ENCODE peak calls at places on chromosomes 16 and 17, in five cellular contexts. One of them, this sample, is unnamed.

GRCh38 chr16:49700222-49700927 is 155.5 kb downstream of the ZNF423 start:
- DNase-seq in neural progenitor cell: peak
- DNase-seq in A549: no peak
- DNase-seq in IMR-90: no peak
- DNase-seq in OCI-LY7: no peak
- DNase-seq in this sample: no peak

GRCh38 chr16:68889508-68890150 is 46.3 kb downstream of the TANGO6 start:
- DNase-seq in OCI-LY7: no peak
- DNase-seq in A549: no peak
- DNase-seq in IMR-90: no peak
- DNase-seq in neural progenitor cell: no peak
- DNase-seq in this sample: no peak

GRCh38 chr17:44607836-44608690 is 48.2 kb upstream of the MEIOC start:
- DNase-seq in IMR-90: peak
- DNase-seq in A549: no peak
- DNase-seq in OCI-LY7: no peak
- DNase-seq in neural progenitor cell: peak
- DNase-seq in this sample: no peak

GRCh38 chr17:41308918-41309359 is at the start of gene KRTAP16-1:
- DNase-seq in OCI-LY7: no peak
- DNase-seq in IMR-90: no peak
- DNase-seq in neural progenitor cell: no peak
- DNase-seq in A549: no peak
- DNase-seq in this sample: no peak

GRCh38 chr16:10684541-10685151 is 10.1 kb downstream of the TEKT5 start:
- DNase-seq in IMR-90: no peak
- DNase-seq in neural progenitor cell: no peak
- DNase-seq in OCI-LY7: no peak
- DNase-seq in A549: no peak
- DNase-seq in this sample: no peak

GRCh38 chr16:48559462-48560211 is 50.3 kb downstream of the N4BP1 start:
- DNase-seq in IMR-90: peak
- DNase-seq in A549: no peak
- DNase-seq in OCI-LY7: no peak
- DNase-seq in neural progenitor cell: no peak
- DNase-seq in this sample: no peak

GRCh38 chr17:2723997-2724782 is 12.6 kb upstream of the CLUH start:
- DNase-seq in A549: no peak
- DNase-seq in OCI-LY7: no peak
- DNase-seq in neural progenitor cell: peak
- DNase-seq in IMR-90: no peak
- DNase-seq in this sample: peak

GRCh38 chr17:28404007-28404406 is 2.0 kb downstream of the SLC46A1 start:
- DNase-seq in OCI-LY7: no peak
- DNase-seq in neural progenitor cell: no peak
- DNase-seq in IMR-90: no peak
- DNase-seq in A549: no peak
- DNase-seq in this sample: no peak

GRCh38 chr17:81549826-81550225 is 2.3 kb downstream of the FAAP100 start:
- DNase-seq in IMR-90: no peak
- DNase-seq in OCI-LY7: no peak
- DNase-seq in neural progenitor cell: no peak
- DNase-seq in A549: no peak
- DNase-seq in this sample: no peak

GRCh38 chr16:53150769-53151168 is 96.0 kb downstream of the CHD9 start:
- DNase-seq in neural progenitor cell: no peak
- DNase-seq in OCI-LY7: no peak
- DNase-seq in IMR-90: no peak
- DNase-seq in A549: no peak
- DNase-seq in this sample: no peak

GRCh38 chr16:1950047-1950446 is 4.4 kb downstream of the RPL3L start:
- DNase-seq in neural progenitor cell: no peak
- DNase-seq in IMR-90: no peak
- DNase-seq in OCI-LY7: no peak
- DNase-seq in A549: no peak
- DNase-seq in this sample: no peak

GRCh38 chr17:44581868-44582267 is 24.6 kb downstream of the FZD2 start:
- DNase-seq in OCI-LY7: peak
- DNase-seq in neural progenitor cell: peak
- DNase-seq in A549: peak
- DNase-seq in IMR-90: no peak
- DNase-seq in this sample: no peak

GRCh38 chr17:56593073-56593740 is at the start of gene NOG:
- DNase-seq in A549: peak
- DNase-seq in OCI-LY7: no peak
- DNase-seq in neural progenitor cell: peak
- DNase-seq in IMR-90: peak
- DNase-seq in this sample: peak

GRCh38 chr16:16014329-16015224 is 65.2 kb downstream of the ABCC1 start:
- DNase-seq in A549: peak
- DNase-seq in IMR-90: peak
- DNase-seq in OCI-LY7: no peak
- DNase-seq in neural progenitor cell: no peak
- DNase-seq in this sample: peak

DNA sequence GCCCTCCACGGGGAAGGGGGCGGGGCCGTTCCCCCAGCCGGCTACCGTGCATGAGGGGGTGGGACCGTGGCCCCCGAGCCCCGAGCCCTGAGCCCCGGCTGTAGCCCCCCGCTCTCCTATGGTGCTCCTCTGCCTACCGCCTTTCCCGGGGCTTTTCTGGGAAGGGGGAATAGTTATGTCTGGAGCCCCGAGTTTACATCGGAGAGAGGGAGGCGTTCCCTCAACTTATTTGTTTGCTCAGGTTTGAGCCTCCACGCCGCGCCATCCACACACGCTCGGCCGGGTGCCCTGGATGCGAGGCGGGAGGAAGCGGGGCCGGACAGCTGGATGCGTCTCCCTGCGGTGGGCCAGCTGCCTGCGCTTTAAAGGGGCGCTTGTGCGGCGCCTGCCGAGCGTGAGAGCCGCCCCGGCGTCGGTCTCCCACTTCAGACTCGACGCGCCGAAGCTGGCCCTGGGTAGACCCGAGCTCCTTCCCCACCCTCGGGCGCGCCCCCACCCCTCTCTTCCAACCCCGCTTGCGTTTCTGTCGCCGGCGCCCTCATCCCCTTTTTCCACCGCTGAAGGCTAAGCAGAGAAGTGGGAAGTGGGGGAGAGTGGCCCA is 425 bp upstream of the CHAD start:
- DNase-seq in neural progenitor cell: peak
- DNase-seq in IMR-90: no peak
- DNase-seq in A549: no peak
- DNase-seq in OCI-LY7: no peak
- DNase-seq in this sample: no peak
- H3K4me2 ChIP-seq in neural progenitor cell: peak
- H3K4me2 ChIP-seq in IMR-90: peak
- H3K4me2 ChIP-seq in A549: no peak
- H3K4me2 ChIP-seq in OCI-LY7: no peak
- H3K4me2 ChIP-seq in this sample: no peak

DNA sequence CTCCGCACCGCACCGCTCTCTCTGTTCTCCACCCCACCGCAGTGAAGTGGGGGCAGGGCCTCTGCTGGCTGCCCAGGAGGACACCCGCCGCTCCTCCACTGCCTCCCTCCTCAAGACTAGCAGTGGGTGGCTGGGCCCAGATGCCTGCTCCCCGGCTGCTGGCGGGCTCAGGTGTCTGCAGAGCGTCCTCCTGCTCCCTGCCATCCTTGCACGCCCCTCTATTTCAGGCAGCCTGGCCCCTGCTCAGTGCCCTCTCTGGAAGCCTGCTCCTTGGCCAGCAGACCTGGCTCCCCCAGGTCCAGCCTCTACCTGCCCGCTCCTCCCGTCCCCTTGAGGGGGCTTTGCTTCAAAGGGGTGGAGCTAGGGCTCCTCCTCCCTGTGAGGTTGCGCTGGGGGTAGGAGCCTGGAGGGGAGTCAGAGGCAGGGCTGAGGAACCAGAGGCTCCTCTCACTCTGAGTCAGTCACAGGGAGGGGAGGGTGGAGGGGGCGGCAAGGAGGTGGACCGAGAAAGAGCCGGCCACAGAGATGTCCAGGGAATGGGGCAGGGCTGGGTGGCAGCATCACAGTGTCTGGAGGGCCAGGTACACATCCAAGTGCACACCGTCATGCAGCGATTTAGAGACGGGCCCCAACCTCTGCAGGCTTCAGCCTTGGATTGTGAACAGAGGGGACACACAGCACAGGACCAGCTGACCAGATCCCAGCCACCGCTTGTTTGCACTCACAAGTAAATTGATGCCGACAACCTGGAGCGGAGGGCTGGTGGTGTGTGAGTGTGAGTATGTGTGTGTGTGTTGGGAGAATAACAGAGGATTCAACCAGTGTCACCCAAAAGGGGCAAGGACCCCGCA is 9.8 kb upstream of the TMEM92 start:
- DNase-seq in neural progenitor cell: peak
- DNase-seq in A549: no peak
- DNase-seq in IMR-90: peak
- DNase-seq in OCI-LY7: no peak
- DNase-seq in this sample: no peak
- H3K4me3 ChIP-seq in neural progenitor cell: peak
- H3K4me3 ChIP-seq in A549: no peak
- H3K4me3 ChIP-seq in IMR-90: no peak
- H3K4me3 ChIP-seq in OCI-LY7: no peak
- H3K4me3 ChIP-seq in this sample: no peak

GRCh38 chr16:62041401-62041800 is 5.2 kb upstream of the CDH8 start:
- DNase-seq in OCI-LY7: peak
- DNase-seq in neural progenitor cell: peak
- DNase-seq in A549: peak
- DNase-seq in IMR-90: no peak
- DNase-seq in this sample: no peak
- TF ChIP-seq CTCF in OCI-LY7: peak
- TF ChIP-seq CTCF in neural progenitor cell: peak
- TF ChIP-seq CTCF in A549: peak
- TF ChIP-seq CTCF in IMR-90: no peak
- TF ChIP-seq CTCF in this sample: peak

GRCh38 chr16:85227924-85228462 is 115.7 kb upstream of the CIBAR2 start:
- DNase-seq in OCI-LY7: no peak
- DNase-seq in A549: no peak
- DNase-seq in IMR-90: peak
- DNase-seq in neural progenitor cell: peak
- DNase-seq in this sample: no peak
- H3K4me2 ChIP-seq in OCI-LY7: peak
- H3K4me2 ChIP-seq in A549: no peak
- H3K4me2 ChIP-seq in IMR-90: peak
- H3K4me2 ChIP-seq in neural progenitor cell: peak
- H3K4me2 ChIP-seq in this sample: no peak

GRCh38 chr17:64497565-64498035 is 746 bp upstream of the POLG2 start:
- DNase-seq in IMR-90: no peak
- DNase-seq in neural progenitor cell: no peak
- DNase-seq in OCI-LY7: no peak
- DNase-seq in A549: no peak
- DNase-seq in this sample: no peak
- H3K4me3 ChIP-seq in IMR-90: peak
- H3K4me3 ChIP-seq in neural progenitor cell: peak
- H3K4me3 ChIP-seq in OCI-LY7: peak
- H3K4me3 ChIP-seq in A549: peak
- H3K4me3 ChIP-seq in this sample: peak

This sample was measured in PC-9.